ENCODE peak calls at places on chromosomes 1 and 21, in nine cellular contexts. G is glutamatergic neuron, J is heart left ventricle, E is stomach, L is fibroblast of the aortic adventitia, F is body of pancreas, S is pancreas, Z is GM13977, Q is prostate gland. U is an unnamed sample.

GRCh38 chr1:150578278-150579109 is 916 bp downstream of the MCL1 start:
- DNase-seq in G (no peak), E (no peak), L (peak), Z (no peak), Q (peak), S (no peak), F (peak), J (peak), U (peak)

GRCh38 chr21:46089285-46089684 is 8.6 kb upstream of the COL6A2 start:
- DNase-seq in L (no peak), F (no peak), Q (no peak), E (no peak), J (no peak), S (no peak), Z (no peak), G (no peak), U (no peak)

GRCh38 chr1:19529570-19530145 is 44.3 kb upstream of the CAPZB start:
- DNase-seq in S (no peak), E (no peak), Q (no peak), F (no peak), Z (no peak), J (peak), L (peak), G (no peak), U (no peak)

GRCh38 chr1:53947172-53947835 is 1.2 kb downstream of the LRRC42 start:
- DNase-seq in F (no peak), S (no peak), E (no peak), Z (no peak), L (no peak), Q (no peak), G (no peak), J (no peak), U (no peak)

GRCh38 chr21:38254970-38255369 is 1.8 kb upstream of the KCNJ15 start:
- DNase-seq in F (no peak), L (no peak), Q (no peak), G (no peak), E (peak), S (no peak), Z (no peak), J (no peak), U (no peak)

GRCh38 chr1:188244681-188245080 is 1415.9 kb downstream of the PLA2G4A start:
- DNase-seq in E (no peak), J (no peak), G (no peak), L (no peak), F (no peak), S (no peak), Z (no peak), Q (no peak), U (no peak)

GRCh38 chr1:39270368-39270767 is 65.9 kb downstream of the MACF1 start:
- DNase-seq in Z (no peak), J (no peak), Q (no peak), L (no peak), S (no peak), F (peak), E (no peak), G (no peak), U (no peak)

GRCh38 chr1:230855886-230856285 is 12.4 kb downstream of the C1orf198 start:
- DNase-seq in J (no peak), Z (no peak), G (no peak), L (no peak), E (no peak), F (no peak), S (no peak), Q (no peak), U (no peak)

GRCh38 chr1:7341145-7341900 is 429.8 kb upstream of the VAMP3 start:
- DNase-seq in F (no peak), E (no peak), L (peak), Q (no peak), J (peak), Z (no peak), G (no peak), S (no peak), U (no peak)

GRCh38 chr1:23600283-23600682 is 41.0 kb upstream of the ID3 start:
- DNase-seq in L (no peak), E (no peak), Z (peak), Q (no peak), F (no peak), G (no peak), J (no peak), S (no peak), U (peak)

GRCh38 chr1:111203681-111204210 is 3.3 kb upstream of the DENND2D start:
- DNase-seq in G (peak), S (peak), J (peak), L (no peak), F (peak), Z (peak), Q (peak), E (peak), U (peak)

GRCh38 chr1:204307334-204307883 is 52.3 kb downstream of the PLEKHA6 start:
- DNase-seq in F (peak), Q (peak), L (peak), Z (no peak), S (no peak), J (peak), G (no peak), E (peak), U (no peak)

GRCh38 chr1:224375059-224375458 is 18.4 kb downstream of the CNIH4 start:
- DNase-seq in L (no peak), S (no peak), J (no peak), Q (no peak), G (no peak), F (no peak), E (no peak), Z (no peak), U (no peak)

GRCh38 chr1:89723144-89723543 is 90.2 kb downstream of the LRRC8C start:
- DNase-seq in Q (no peak), S (no peak), E (no peak), J (no peak), Z (no peak), L (no peak), G (no peak), F (no peak), U (no peak)

GRCh38 chr1:226407497-226408284 is at the start of gene PARP1:
- DNase-seq in E (peak), J (peak), G (peak), L (peak), Q (peak), Z (peak), F (peak), S (peak), U (peak)

GRCh38 chr1:88683516-88683847 is 591 bp upstream of the PKN2 start:
- DNase-seq in E (peak), L (no peak), F (peak), S (peak), Z (peak), Q (peak), G (peak), J (peak), U (peak)

GRCh38 chr1:228974296-228974695 is 239.0 kb downstream of the RHOU start:
- DNase-seq in E (no peak), L (no peak), Z (no peak), Q (no peak), J (no peak), G (no peak), S (no peak), F (no peak), U (no peak)

GRCh38 chr1:94646151-94646643 is 104.6 kb upstream of the F3 start:
- DNase-seq in S (no peak), Q (no peak), J (no peak), L (peak), Z (no peak), G (no peak), F (no peak), E (no peak), U (no peak)

GRCh38 chr1:106957795-106958194 is 98.7 kb upstream of the PRMT6 start:
- DNase-seq in L (no peak), J (no peak), S (no peak), G (no peak), E (no peak), F (no peak), Z (no peak), Q (no peak), U (no peak)

GRCh38 chr1:200888349-200888838 is 6.3 kb upstream of the INAVA start:
- DNase-seq in Q (no peak), L (no peak), S (no peak), Z (peak), F (no peak), G (no peak), E (no peak), J (no peak), U (peak)

GRCh38 chr1:6028042-6028895 is 17.4 kb upstream of the KCNAB2 start:
- DNase-seq in L (no peak), Z (no peak), J (no peak), S (no peak), F (no peak), G (no peak), Q (no peak), E (peak), U (peak)

GRCh38 chr21:34351786-34352241 is 12.0 kb upstream of the KCNE2 start:
- DNase-seq in J (peak), S (peak), E (peak), Q (peak), G (peak), L (peak), Z (peak), F (peak), U (peak)
- TF ChIP-seq CTCF in J (peak), S (peak), E (no peak), Q (peak), G (peak), L (peak), Z (peak), F (peak), U (peak)

GRCh38 chr1:85746777-85747176 is 38.5 kb upstream of the ZNHIT6 start:
- DNase-seq in L (no peak), J (no peak), Z (no peak), F (no peak), E (no peak), G (no peak), S (no peak), Q (no peak), U (no peak)
- TF ChIP-seq CTCF in L (no peak), J (no peak), Z (no peak), F (no peak), E (no peak), G (peak), S (no peak), Q (no peak), U (no peak)

GRCh38 chr1:156602557-156602993 is 1.3 kb upstream of the GPATCH4 start:
- DNase-seq in Q (peak), L (no peak), J (no peak), S (no peak), G (no peak), Z (no peak), E (no peak), F (no peak), U (no peak)
- TF ChIP-seq CTCF in Q (no peak), L (peak), J (no peak), S (no peak), G (peak), Z (peak), E (no peak), F (peak), U (peak)

GRCh38 chr21:24514081-24514733 is 1093.1 kb downstream of the MRPL39 start:
- DNase-seq in E (no peak), Q (no peak), F (no peak), J (no peak), Z (no peak), L (no peak), S (no peak), G (no peak), U (no peak)
- TF ChIP-seq CTCF in E (no peak), Q (peak), F (peak), J (peak), Z (peak), L (no peak), S (peak), G (peak), U (peak)

GRCh38 chr1:47975302-47975921 is 21.8 kb downstream of the TRABD2B start:
- DNase-seq in S (no peak), G (no peak), E (no peak), Q (no peak), Z (no peak), F (no peak), L (no peak), J (no peak), U (no peak)

GRCh38 chr1:47971385-47971784 is 25.8 kb downstream of the TRABD2B start:
- DNase-seq in E (no peak), Z (no peak), J (no peak), F (no peak), L (no peak), S (no peak), G (no peak), Q (no peak), U (no peak)

GRCh38 chr1:47976267-47976666 is 20.9 kb downstream of the TRABD2B start:
- DNase-seq in S (no peak), J (no peak), L (no peak), Q (no peak), E (no peak), F (no peak), Z (no peak), G (no peak), U (no peak)

GRCh38 chr1:47970882-47971281 is 26.3 kb downstream of the TRABD2B start:
- DNase-seq in Q (no peak), Z (no peak), F (no peak), G (no peak), S (no peak), J (no peak), L (no peak), E (no peak), U (no peak)

GRCh38 chr1:47972864-47973437 is 24.2 kb downstream of the TRABD2B start:
- DNase-seq in Q (no peak), Z (no peak), J (no peak), G (peak), L (no peak), E (no peak), S (no peak), F (no peak), U (no peak)
- TF ChIP-seq CTCF in Q (no peak), Z (peak), J (peak), G (peak), L (no peak), E (no peak), S (no peak), F (no peak), U (no peak)